ENCODE peak calls at places on chromosomes 4 and X, in seven cellular contexts. V is NCI-H1105, N is LHCN-M2, W is T-helper 1 cell, L is endothelial cell, G is EL, I is suprapubic skin. T is an unnamed sample.

GRCh38 chr4:84948056-84948455 is 18.4 kb downstream of the WDFY3 start:
- DNase-seq in V (no peak), N (no peak), W (no peak), L (no peak), G (no peak), I (no peak), T (no peak)

GRCh38 chr4:184064877-184065276 is 152.8 kb downstream of the ENPP6 start:
- DNase-seq in V (no peak), N (no peak), W (no peak), L (no peak), G (no peak), I (no peak), T (no peak)

GRCh38 chr4:16785800-16786527 is 112.5 kb downstream of the LDB2 start:
- DNase-seq in V (no peak), N (no peak), W (no peak), L (no peak), G (peak; percentile 60), I (no peak), T (no peak)

GRCh38 chr4:2824329-2825183 is 19.1 kb upstream of the ADD1 start:
- DNase-seq in V (no peak), N (no peak), W (no peak), L (no peak), G (no peak), I (peak; percentile 59), T (no peak)

GRCh38 chr4:157722146-157722545 is 450.7 kb downstream of the GASK1B start:
- DNase-seq in V (no peak), N (no peak), W (no peak), L (no peak), G (no peak), I (no peak), T (no peak)

GRCh38 chrX:150767045-150767395 is 73.8 kb downstream of the MTMR1 start:
- DNase-seq in V (no peak), N (no peak), W (no peak), L (no peak), G (no peak), I (no peak), T (peak; percentile 55)

GRCh38 chr4:18636001-18636680 is 614.6 kb upstream of the LCORL start:
- DNase-seq in V (no peak), N (no peak), W (no peak), L (no peak), G (no peak), I (no peak), T (no peak)

GRCh38 chr4:69909195-69909594 is 21.7 kb upstream of the CSN1S1 start:
- DNase-seq in V (no peak), N (no peak), W (no peak), L (no peak), G (no peak), I (no peak), T (no peak)

GRCh38 chrX:15072880-15073279 is 197.0 kb downstream of the ASB9 start:
- DNase-seq in V (no peak), N (no peak), W (no peak), L (no peak), G (no peak), I (no peak), T (no peak)

GRCh38 chr4:177380730-177381287 is 61.4 kb downstream of the AGA start:
- DNase-seq in V (no peak), N (peak; percentile 7), W (peak; percentile 22), L (no peak), G (peak; percentile 48), I (no peak), T (peak; percentile 10)

GRCh38 chr4:123162859-123163258 is 233.7 kb upstream of the SPRY1 start:
- DNase-seq in V (no peak), N (no peak), W (no peak), L (no peak), G (no peak), I (no peak), T (no peak)

GRCh38 chr4:97587912-97588311 is 555.4 kb downstream of the STPG2 start:
- DNase-seq in V (no peak), N (peak; percentile 2), W (no peak), L (no peak), G (no peak), I (no peak), T (no peak)

GRCh38 chr4:141132689-141133145 is 552 bp downstream of the RNF150 start:
- DNase-seq in V (no peak), N (peak; percentile 17), W (no peak), L (peak; percentile 43), G (peak; percentile 50), I (peak; percentile 57), T (no peak)

GRCh38 chr4:89957527-89957926 is 62.9 kb downstream of the MMRN1 start:
- DNase-seq in V (no peak), N (no peak), W (no peak), L (no peak), G (no peak), I (no peak), T (no peak)

GRCh38 chr4:8368998-8369397 is 71.5 kb downstream of the ACOX3 start:
- DNase-seq in V (no peak), N (no peak), W (no peak), L (no peak), G (no peak), I (no peak), T (no peak)

GRCh38 chr4:48028654-48029053 is 12.1 kb downstream of the NIPAL1 start:
- DNase-seq in V (no peak), N (no peak), W (no peak), L (no peak), G (no peak), I (no peak), T (no peak)

GRCh38 chr4:876780-877179 is 50.9 kb upstream of the CPLX1 start:
- DNase-seq in V (no peak), N (no peak), W (no peak), L (peak; percentile 36), G (no peak), I (no peak), T (peak; percentile 14)

GRCh38 chr4:185513489-185514181 is 21.7 kb downstream of the PDLIM3 start:
- DNase-seq in V (no peak), N (peak; percentile 95), W (peak; percentile 28), L (peak; percentile 9), G (no peak), I (no peak), T (no peak)

GRCh38 chr4:17544831-17545234 is 29.9 kb downstream of the CLRN2 start:
- DNase-seq in V (peak; percentile 35), N (no peak), W (no peak), L (no peak), G (no peak), I (no peak), T (no peak)

GRCh38 chr4:53916431-53916889 is 147.9 kb downstream of the CHIC2 start:
- DNase-seq in V (no peak), N (peak; percentile 74), W (no peak), L (no peak), G (peak; percentile 31), I (no peak), T (no peak)

GRCh38 chr4:113131621-113132020 is 82.2 kb downstream of the ANK2 start:
- DNase-seq in V (no peak), N (no peak), W (no peak), L (no peak), G (no peak), I (no peak), T (no peak)

GRCh38 chr4:54539500-54540029 is 118.2 kb upstream of the KIT start:
- DNase-seq in V (no peak), N (peak; percentile 39), W (no peak), L (peak; percentile 67), G (peak; percentile 83), I (peak; percentile 66), T (peak; percentile 62)

GRCh38 chrX:1390621-1391369 is 1.1 kb downstream of the SLC25A6 start:
- DNase-seq in V (no peak), N (no peak), W (no peak), L (no peak), G (no peak), I (peak; percentile 63), T (no peak)

GRCh38 chr4:95095352-95095974 is 337.7 kb downstream of the BMPR1B start:
- DNase-seq in V (no peak), N (peak; percentile 75), W (no peak), L (peak; percentile 15), G (no peak), I (no peak), T (no peak)

GRCh38 chrX:10110984-10111363 is 45.8 kb upstream of the CLCN4 start:
- DNase-seq in V (no peak), N (no peak), W (peak; percentile 72), L (no peak), G (no peak), I (no peak), T (no peak)

GRCh38 chr4:146577111-146577510 is 55.4 kb upstream of the SLC10A7 start:
- DNase-seq in V (no peak), N (peak; percentile 21), W (no peak), L (no peak), G (peak; percentile 25), I (no peak), T (no peak)

GRCh38 chr4:129852434-129852833 is 756.5 kb downstream of the C4orf33 start:
- DNase-seq in V (no peak), N (no peak), W (no peak), L (no peak), G (no peak), I (no peak), T (no peak)

GRCh38 chrX:15349046-15349445 is 13.7 kb upstream of the PIGA start:
- DNase-seq in V (peak; percentile 31), N (peak; percentile 50), W (peak; percentile 40), L (peak; percentile 41), G (peak; percentile 37), I (no peak), T (peak; percentile 66)

GRCh38 chrX:48487362-48487785 is 11.4 kb downstream of the FTSJ1 start:
- DNase-seq in V (no peak), N (peak; percentile 99), W (no peak), L (no peak), G (peak; percentile 93), I (no peak), T (peak; percentile 12)

GRCh38 chr4:89009107-89009506 is 47.9 kb downstream of the FAM13A start:
- DNase-seq in V (no peak), N (no peak), W (no peak), L (no peak), G (no peak), I (no peak), T (peak; percentile 56)

GRCh38 chrX:23952984-23953907 is 45.4 kb downstream of the CXorf58 start:
- DNase-seq in V (no peak), N (no peak), W (peak; percentile 82), L (peak; percentile 3), G (no peak), I (no peak), T (peak; percentile 17)

GRCh38 chrX:132330156-132330729 is 111.0 kb upstream of the RAP2C start:
- DNase-seq in V (no peak), N (no peak), W (no peak), L (no peak), G (no peak), I (no peak), T (no peak)

GRCh38 chr4:113840850-113841249 is 79.3 kb upstream of the CAMK2D start:
- DNase-seq in V (no peak), N (no peak), W (no peak), L (no peak), G (peak; percentile 34), I (no peak), T (no peak)

GRCh38 chrX:24566233-24566632 is 80.9 kb downstream of the PCYT1B start:
- DNase-seq in V (no peak), N (no peak), W (no peak), L (no peak), G (no peak), I (no peak), T (no peak)

GRCh38 chr4:125315571-125316390 is 1.0 kb downstream of the FAT4 start:
- DNase-seq in V (peak; percentile 17), N (peak; percentile 54), W (no peak), L (peak; percentile 65), G (peak; percentile 53), I (peak; percentile 60), T (peak; percentile 24)

GRCh38 chr4:153026947-153027346 is 90.8 kb downstream of the FHDC1 start:
- DNase-seq in V (no peak), N (no peak), W (no peak), L (no peak), G (no peak), I (no peak), T (no peak)

GRCh38 chrX:132365490-132365889 is 123.3 kb downstream of the MBNL3 start:
- DNase-seq in V (no peak), N (no peak), W (no peak), L (no peak), G (no peak), I (no peak), T (no peak)

GRCh38 chrX:46967547-46967946 is 55.3 kb downstream of the JADE3 start:
- DNase-seq in V (no peak), N (no peak), W (peak; percentile 71), L (no peak), G (no peak), I (no peak), T (no peak)